ENCODE peak calls at places on chromosomes 13 and 19, in five cellular contexts. One of them, this sample, is unnamed.

GRCh38 chr19:45613926-45614725 is 12.1 kb upstream of the GPR4 start:
- DNase-seq in transverse colon: peak
- DNase-seq in A549: peak
- DNase-seq in K562: no peak
- DNase-seq in tibial nerve: no peak
- DNase-seq in this sample: peak

GRCh38 chr13:40155176-40155575 is 499.7 kb downstream of the COG6 start:
- DNase-seq in K562: no peak
- DNase-seq in tibial nerve: no peak
- DNase-seq in A549: no peak
- DNase-seq in transverse colon: no peak
- DNase-seq in this sample: no peak

GRCh38 chr19:48271531-48272151 is 1.8 kb downstream of the ZNF114 start:
- DNase-seq in tibial nerve: no peak
- DNase-seq in A549: peak
- DNase-seq in K562: no peak
- DNase-seq in transverse colon: peak
- DNase-seq in this sample: no peak

GRCh38 chr13:54092686-54093085 is 1064.1 kb downstream of the OLFM4 start:
- DNase-seq in tibial nerve: no peak
- DNase-seq in A549: no peak
- DNase-seq in K562: no peak
- DNase-seq in transverse colon: no peak
- DNase-seq in this sample: no peak

GRCh38 chr19:55460670-55461258 is 678 bp downstream of the ISOC2 start:
- DNase-seq in A549: peak
- DNase-seq in K562: peak
- DNase-seq in transverse colon: peak
- DNase-seq in tibial nerve: peak
- DNase-seq in this sample: peak

GRCh38 chr13:113145496-113145895 is 13.0 kb upstream of the PROZ start:
- DNase-seq in transverse colon: no peak
- DNase-seq in A549: no peak
- DNase-seq in K562: no peak
- DNase-seq in tibial nerve: no peak
- DNase-seq in this sample: no peak

GRCh38 chr19:36915992-36916830 is at the start of the genes ZNF568 and ZNF829:
- DNase-seq in tibial nerve: peak
- DNase-seq in transverse colon: peak
- DNase-seq in A549: peak
- DNase-seq in K562: no peak
- DNase-seq in this sample: peak

GRCh38 chr13:84845875-84846619 is 953.2 kb downstream of the SLITRK6 start:
- DNase-seq in transverse colon: no peak
- DNase-seq in tibial nerve: no peak
- DNase-seq in K562: no peak
- DNase-seq in A549: no peak
- DNase-seq in this sample: no peak

GRCh38 chr19:45798995-45799517 is 6.4 kb upstream of the DMWD start:
- DNase-seq in A549: peak
- DNase-seq in transverse colon: peak
- DNase-seq in tibial nerve: peak
- DNase-seq in K562: peak
- DNase-seq in this sample: peak

GRCh38 chr19:47509170-47509847 is 5.6 kb downstream of the NAPA start:
- DNase-seq in tibial nerve: no peak
- DNase-seq in transverse colon: no peak
- DNase-seq in K562: no peak
- DNase-seq in A549: no peak
- DNase-seq in this sample: no peak

GRCh38 chr13:86464193-86464592 is 665.0 kb upstream of the SLITRK6 start:
- DNase-seq in K562: no peak
- DNase-seq in tibial nerve: no peak
- DNase-seq in transverse colon: no peak
- DNase-seq in A549: peak
- DNase-seq in this sample: no peak

GRCh38 chr19:2540646-2541454 is 64.9 kb downstream of the GADD45B start:
- DNase-seq in tibial nerve: peak
- DNase-seq in transverse colon: peak
- DNase-seq in A549: peak
- DNase-seq in K562: no peak
- DNase-seq in this sample: peak

GRCh38 chr13:28494861-28495585 is at the start of gene FLT1:
- DNase-seq in K562: peak
- DNase-seq in A549: no peak
- DNase-seq in tibial nerve: no peak
- DNase-seq in transverse colon: no peak
- DNase-seq in this sample: peak

GRCh38 chr19:41997121-41997850 is 3.3 kb upstream of the ATP1A3 start:
- DNase-seq in transverse colon: peak
- DNase-seq in tibial nerve: no peak
- DNase-seq in K562: peak
- DNase-seq in A549: peak
- DNase-seq in this sample: peak

GRCh38 chr13:44810067-44810840 is 179.0 kb downstream of the NUFIP1 start:
- DNase-seq in A549: peak
- DNase-seq in tibial nerve: peak
- DNase-seq in K562: no peak
- DNase-seq in transverse colon: peak
- DNase-seq in this sample: peak

GRCh38 chr19:32010071-32010470 is 335.3 kb upstream of the ZNF507 start:
- DNase-seq in K562: no peak
- DNase-seq in A549: no peak
- DNase-seq in tibial nerve: no peak
- DNase-seq in transverse colon: no peak
- DNase-seq in this sample: no peak

GRCh38 chr19:12880551-12881171 is 588 bp downstream of the DNASE2 start:
- DNase-seq in K562: no peak
- DNase-seq in A549: no peak
- DNase-seq in transverse colon: no peak
- DNase-seq in tibial nerve: no peak
- DNase-seq in this sample: peak

GRCh38 chr13:35791191-35791902 is 314.9 kb upstream of the MAB21L1 start:
- DNase-seq in tibial nerve: peak
- DNase-seq in transverse colon: no peak
- DNase-seq in A549: peak
- DNase-seq in K562: no peak
- DNase-seq in this sample: no peak

GRCh38 chr13:110445722-110446569 is 115.6 kb downstream of the RAB20 start:
- DNase-seq in A549: no peak
- DNase-seq in K562: no peak
- DNase-seq in tibial nerve: no peak
- DNase-seq in transverse colon: no peak
- DNase-seq in this sample: no peak

GRCh38 chr13:90276208-90276607 is 1071.3 kb upstream of the MIR17HG start:
- DNase-seq in K562: no peak
- DNase-seq in A549: no peak
- DNase-seq in tibial nerve: no peak
- DNase-seq in transverse colon: no peak
- DNase-seq in this sample: no peak

GRCh38 chr13:59750860-59751259 is 412.9 kb downstream of the DIAPH3 start:
- DNase-seq in transverse colon: no peak
- DNase-seq in K562: no peak
- DNase-seq in A549: no peak
- DNase-seq in tibial nerve: no peak
- DNase-seq in this sample: no peak

GRCh38 chr13:50910483-50910805 is 853 bp downstream of the RNASEH2B start:
- DNase-seq in transverse colon: no peak
- DNase-seq in K562: no peak
- DNase-seq in tibial nerve: peak
- DNase-seq in A549: peak
- DNase-seq in this sample: no peak

GRCh38 chr19:42066075-42066754 is 3.8 kb downstream of the GRIK5 start:
- DNase-seq in transverse colon: no peak
- DNase-seq in tibial nerve: no peak
- DNase-seq in A549: peak
- DNase-seq in K562: peak
- DNase-seq in this sample: no peak

GRCh38 chr13:80337706-80338105 is 3.2 kb downstream of the SPRY2 start:
- DNase-seq in transverse colon: no peak
- DNase-seq in A549: no peak
- DNase-seq in K562: no peak
- DNase-seq in tibial nerve: no peak
- DNase-seq in this sample: no peak

GRCh38 chr19:10102787-10103236 is 334 bp upstream of the ANGPTL6 start:
- DNase-seq in transverse colon: no peak
- DNase-seq in A549: no peak
- DNase-seq in tibial nerve: no peak
- DNase-seq in K562: no peak
- DNase-seq in this sample: no peak

GRCh38 chr13:62207388-62207787 is 791.7 kb upstream of the PCDH20 start:
- DNase-seq in tibial nerve: no peak
- DNase-seq in A549: no peak
- DNase-seq in K562: no peak
- DNase-seq in transverse colon: no peak
- DNase-seq in this sample: no peak

GRCh38 chr13:42258747-42259146 is 13.2 kb upstream of the AKAP11 start:
- DNase-seq in A549: no peak
- DNase-seq in tibial nerve: no peak
- DNase-seq in K562: peak
- DNase-seq in transverse colon: no peak
- DNase-seq in this sample: no peak

GRCh38 chr13:38888309-38888708 is 102.3 kb downstream of the STOML3 start:
- DNase-seq in tibial nerve: no peak
- DNase-seq in K562: no peak
- DNase-seq in A549: no peak
- DNase-seq in transverse colon: no peak
- DNase-seq in this sample: no peak

GRCh38 chr13:49587311-49587847 is 2.0 kb upstream of the RCBTB1 start:
- DNase-seq in A549: no peak
- DNase-seq in tibial nerve: no peak
- DNase-seq in K562: no peak
- DNase-seq in transverse colon: no peak
- DNase-seq in this sample: no peak

GRCh38 chr13:49584771-49585182 is 581 bp downstream of the RCBTB1 start:
- DNase-seq in tibial nerve: no peak
- DNase-seq in transverse colon: no peak
- DNase-seq in K562: no peak
- DNase-seq in A549: no peak
- DNase-seq in this sample: no peak

GRCh38 chr13:49580980-49581680 is 4.2 kb downstream of the RCBTB1 start:
- DNase-seq in K562: no peak
- DNase-seq in tibial nerve: no peak
- DNase-seq in transverse colon: no peak
- DNase-seq in A549: no peak
- DNase-seq in this sample: no peak

GRCh38 chr13:49586717-49587116 is 1.4 kb upstream of the RCBTB1 start:
- DNase-seq in A549: no peak
- DNase-seq in tibial nerve: no peak
- DNase-seq in transverse colon: no peak
- DNase-seq in K562: no peak
- DNase-seq in this sample: no peak

GRCh38 chr13:49585220-49586157 is at the start of gene RCBTB1:
- DNase-seq in A549: peak
- DNase-seq in K562: peak
- DNase-seq in tibial nerve: peak
- DNase-seq in transverse colon: peak
- DNase-seq in this sample: peak
- TF ChIP-seq EP300 in A549: no peak
- TF ChIP-seq EP300 in K562: no peak
- TF ChIP-seq EP300 in tibial nerve: no peak
- TF ChIP-seq EP300 in transverse colon: no peak
- TF ChIP-seq EP300 in this sample: no peak

DNA sequence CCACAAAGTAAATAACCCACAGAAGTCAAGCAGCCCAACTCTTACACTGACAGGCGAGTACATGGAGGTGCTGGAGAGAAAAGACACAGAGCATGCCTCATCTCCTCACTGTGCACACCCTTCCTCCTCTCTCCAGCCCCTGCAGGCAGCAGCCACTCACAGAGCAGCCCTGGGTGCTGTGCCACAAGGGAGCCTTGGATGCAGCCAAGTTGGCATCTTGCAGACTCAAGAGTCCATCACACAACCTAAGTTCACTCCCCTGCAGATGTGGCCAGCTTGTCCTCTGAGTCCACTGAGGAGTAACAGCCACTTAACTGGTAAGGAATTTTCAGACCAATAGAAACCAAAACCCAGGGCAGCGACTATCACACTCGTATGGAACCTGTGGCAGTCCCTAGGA is 47.4 kb downstream of the BRD4 start:
- DNase-seq in tibial nerve: no peak
- DNase-seq in K562: no peak
- DNase-seq in transverse colon: no peak
- DNase-seq in A549: no peak
- DNase-seq in this sample: no peak
- H3K4me3 ChIP-seq in tibial nerve: no peak
- H3K4me3 ChIP-seq in K562: no peak
- H3K4me3 ChIP-seq in transverse colon: no peak
- H3K4me3 ChIP-seq in A549: no peak
- H3K4me3 ChIP-seq in this sample: no peak

GRCh38 chr19:17136026-17136425 is 60.4 kb downstream of the MYO9B start:
- DNase-seq in K562: no peak
- DNase-seq in tibial nerve: no peak
- DNase-seq in A549: no peak
- DNase-seq in transverse colon: no peak
- DNase-seq in this sample: no peak
- H3K27ac ChIP-seq in K562: no peak
- H3K27ac ChIP-seq in tibial nerve: peak
- H3K27ac ChIP-seq in A549: peak
- H3K27ac ChIP-seq in transverse colon: peak
- H3K27ac ChIP-seq in this sample: peak

GRCh38 chr19:38649305-38650179 is 2.1 kb downstream of the ACTN4 start:
- DNase-seq in K562: no peak
- DNase-seq in A549: peak
- DNase-seq in transverse colon: peak
- DNase-seq in tibial nerve: no peak
- DNase-seq in this sample: peak

GRCh38 chr19:38648789-38649304 is 1.4 kb downstream of the ACTN4 start:
- DNase-seq in K562: no peak
- DNase-seq in tibial nerve: no peak
- DNase-seq in A549: no peak
- DNase-seq in transverse colon: no peak
- DNase-seq in this sample: no peak

GRCh38 chr19:38647966-38648788 is 728 bp downstream of the ACTN4 start:
- DNase-seq in K562: no peak
- DNase-seq in tibial nerve: no peak
- DNase-seq in A549: no peak
- DNase-seq in transverse colon: no peak
- DNase-seq in this sample: no peak

GRCh38 chr19:38650911-38651584 is 3.6 kb downstream of the ACTN4 start:
- DNase-seq in A549: peak
- DNase-seq in K562: no peak
- DNase-seq in transverse colon: no peak
- DNase-seq in tibial nerve: peak
- DNase-seq in this sample: no peak

DNA sequence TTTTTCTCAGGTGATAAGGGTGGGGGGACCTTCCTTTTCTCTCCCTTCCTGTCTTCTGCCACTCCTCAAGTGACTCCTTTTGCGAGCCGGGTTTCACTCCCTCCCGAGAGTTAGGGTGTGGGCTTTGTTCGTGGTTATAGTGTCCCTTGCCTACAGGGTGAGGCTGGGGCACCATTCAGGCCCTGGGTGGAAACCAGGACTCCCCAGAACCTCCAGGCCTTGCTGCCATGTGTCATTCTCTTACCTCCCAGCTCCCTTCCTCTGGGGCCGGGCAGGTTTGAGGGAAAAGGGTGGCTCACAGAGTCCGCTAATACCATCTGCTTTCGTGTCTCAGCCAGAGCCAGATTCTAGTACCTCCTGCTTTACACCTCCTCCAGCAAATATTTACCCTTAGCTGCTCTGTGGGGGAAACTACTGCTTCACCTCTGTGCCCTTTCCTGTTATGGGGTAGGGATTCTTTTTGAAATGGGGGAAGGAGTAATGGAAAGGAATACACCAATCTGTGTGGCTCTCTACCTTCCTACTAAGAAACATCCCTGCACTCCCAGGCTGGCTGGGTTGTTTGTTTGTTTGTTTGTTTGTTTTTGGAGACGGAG is 2.8 kb downstream of the ACTN4 start:
- DNase-seq in A549: peak
- DNase-seq in K562: no peak
- DNase-seq in transverse colon: peak
- DNase-seq in tibial nerve: no peak
- DNase-seq in this sample: peak
- TF ChIP-seq EP300 in A549: no peak
- TF ChIP-seq EP300 in K562: no peak
- TF ChIP-seq EP300 in transverse colon: no peak
- TF ChIP-seq EP300 in tibial nerve: no peak
- TF ChIP-seq EP300 in this sample: no peak

This sample was measured in stomach.